ENCODE peak calls at places on chromosomes 3 and 15, in four cellular contexts. One of them, this sample, is unnamed.

GRCh38 chr3:9179826-9180763 is 69.4 kb downstream of the SRGAP3 start:
- DNase-seq in suprapubic skin: no peak
- DNase-seq in endodermal cell: no peak
- DNase-seq in GM23338: no peak
- DNase-seq in this sample: no peak

GRCh38 chr3:197589545-197589944 is 33.8 kb upstream of the BDH1 start:
- DNase-seq in endodermal cell: no peak
- DNase-seq in GM23338: no peak
- DNase-seq in suprapubic skin: no peak
- DNase-seq in this sample: no peak

GRCh38 chr3:42600958-42601675 is 631 bp downstream of the NKTR start:
- DNase-seq in GM23338: peak
- DNase-seq in suprapubic skin: peak
- DNase-seq in endodermal cell: peak
- DNase-seq in this sample: no peak

GRCh38 chr15:38660726-38661125 is 96.1 kb upstream of the RASGRP1 start:
- DNase-seq in suprapubic skin: no peak
- DNase-seq in endodermal cell: no peak
- DNase-seq in GM23338: no peak
- DNase-seq in this sample: no peak

GRCh38 chr3:158709666-158710083 is 22.6 kb downstream of the RARRES1 start:
- DNase-seq in endodermal cell: no peak
- DNase-seq in GM23338: no peak
- DNase-seq in suprapubic skin: no peak
- DNase-seq in this sample: no peak

GRCh38 chr3:24529210-24529609 is 34.6 kb upstream of the THRB start:
- DNase-seq in endodermal cell: no peak
- DNase-seq in GM23338: no peak
- DNase-seq in suprapubic skin: no peak
- DNase-seq in this sample: no peak

GRCh38 chr15:67839929-67840746 is at the start of gene RNU6-1:
- DNase-seq in GM23338: peak
- DNase-seq in suprapubic skin: peak
- DNase-seq in endodermal cell: peak
- DNase-seq in this sample: peak

GRCh38 chr15:80982205-80982604 is 7.4 kb downstream of the MESD start:
- DNase-seq in suprapubic skin: no peak
- DNase-seq in endodermal cell: no peak
- DNase-seq in GM23338: peak
- DNase-seq in this sample: no peak

GRCh38 chr3:141575879-141576743 is 89.3 kb downstream of the RASA2 start:
- DNase-seq in GM23338: peak
- DNase-seq in suprapubic skin: no peak
- DNase-seq in endodermal cell: no peak
- DNase-seq in this sample: no peak

GRCh38 chr3:136787226-136787793 is 31.6 kb upstream of the SLC35G2 start:
- DNase-seq in suprapubic skin: no peak
- DNase-seq in GM23338: no peak
- DNase-seq in endodermal cell: no peak
- DNase-seq in this sample: no peak

GRCh38 chr15:86555939-86556725 is 476.5 kb downstream of the AGBL1 start:
- DNase-seq in suprapubic skin: no peak
- DNase-seq in endodermal cell: no peak
- DNase-seq in GM23338: no peak
- DNase-seq in this sample: no peak

GRCh38 chr3:18988619-18989229 is 159.6 kb upstream of the KCNH8 start:
- DNase-seq in GM23338: peak
- DNase-seq in suprapubic skin: no peak
- DNase-seq in endodermal cell: no peak
- DNase-seq in this sample: no peak

DNA sequence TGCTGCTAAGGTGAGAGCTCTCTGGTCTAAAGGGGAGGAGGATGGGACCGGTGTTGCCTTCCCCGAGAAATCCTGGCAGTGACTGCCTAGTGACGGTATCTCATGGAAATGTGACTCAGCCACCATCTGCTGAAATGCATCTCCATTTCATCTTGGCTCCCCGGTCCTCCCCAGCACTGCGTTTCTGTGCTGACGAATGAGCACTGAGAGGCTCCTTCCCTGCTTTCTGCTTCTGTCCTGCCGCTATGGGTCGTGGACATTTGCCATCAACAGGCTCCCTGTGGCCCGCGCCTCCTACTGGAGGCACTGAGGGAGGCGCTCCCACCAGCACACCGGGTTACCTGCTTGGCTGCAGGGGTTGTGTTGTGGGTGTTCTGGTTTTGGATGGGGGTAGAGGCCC is 13.5 kb upstream of the SEC13 start:
- DNase-seq in endodermal cell: peak
- DNase-seq in suprapubic skin: no peak
- DNase-seq in GM23338: peak
- DNase-seq in this sample: no peak
- TF ChIP-seq CTCF in endodermal cell: peak
- TF ChIP-seq CTCF in suprapubic skin: no peak
- TF ChIP-seq CTCF in GM23338: peak
- TF ChIP-seq CTCF in this sample: peak

DNA sequence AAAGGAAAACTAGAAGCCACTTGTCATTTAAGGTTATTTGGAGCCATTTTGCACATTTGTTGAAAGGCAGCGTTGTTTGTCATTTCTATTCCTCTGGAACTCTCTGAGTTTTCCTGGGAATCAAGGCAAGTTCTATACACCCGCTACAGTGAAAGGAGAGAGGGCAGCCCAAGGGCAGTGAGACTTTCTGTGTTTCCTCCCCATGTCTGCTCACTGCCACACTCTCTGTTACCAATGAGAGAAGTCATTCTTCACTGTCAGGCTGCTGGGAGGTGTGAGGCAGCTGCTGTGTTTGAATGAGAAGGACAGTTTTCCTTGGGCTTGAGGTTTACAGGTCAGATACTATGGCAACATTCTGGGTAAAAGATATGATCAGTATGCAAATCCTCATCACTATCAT is 36.0 kb downstream of the ATP13A5 start:
- DNase-seq in GM23338: no peak
- DNase-seq in suprapubic skin: no peak
- DNase-seq in endodermal cell: no peak
- DNase-seq in this sample: peak
- TF ChIP-seq CTCF in GM23338: no peak
- TF ChIP-seq CTCF in suprapubic skin: no peak
- TF ChIP-seq CTCF in endodermal cell: no peak
- TF ChIP-seq CTCF in this sample: no peak

GRCh38 chr15:40766906-40767837 is 2.6 kb upstream of the C15orf62 start:
- DNase-seq in GM23338: peak
- DNase-seq in endodermal cell: peak
- DNase-seq in suprapubic skin: no peak
- DNase-seq in this sample: no peak

GRCh38 chr15:40767838-40768491 is 1.8 kb upstream of the C15orf62 start:
- DNase-seq in endodermal cell: no peak
- DNase-seq in suprapubic skin: no peak
- DNase-seq in GM23338: no peak
- DNase-seq in this sample: no peak

GRCh38 chr15:40769310-40770146 is at the start of gene C15orf62:
- DNase-seq in suprapubic skin: no peak
- DNase-seq in GM23338: no peak
- DNase-seq in endodermal cell: no peak
- DNase-seq in this sample: no peak

GRCh38 chr15:40770147-40770721 is 454 bp downstream of the C15orf62 start:
- DNase-seq in GM23338: no peak
- DNase-seq in suprapubic skin: no peak
- DNase-seq in endodermal cell: no peak
- DNase-seq in this sample: no peak

DNA sequence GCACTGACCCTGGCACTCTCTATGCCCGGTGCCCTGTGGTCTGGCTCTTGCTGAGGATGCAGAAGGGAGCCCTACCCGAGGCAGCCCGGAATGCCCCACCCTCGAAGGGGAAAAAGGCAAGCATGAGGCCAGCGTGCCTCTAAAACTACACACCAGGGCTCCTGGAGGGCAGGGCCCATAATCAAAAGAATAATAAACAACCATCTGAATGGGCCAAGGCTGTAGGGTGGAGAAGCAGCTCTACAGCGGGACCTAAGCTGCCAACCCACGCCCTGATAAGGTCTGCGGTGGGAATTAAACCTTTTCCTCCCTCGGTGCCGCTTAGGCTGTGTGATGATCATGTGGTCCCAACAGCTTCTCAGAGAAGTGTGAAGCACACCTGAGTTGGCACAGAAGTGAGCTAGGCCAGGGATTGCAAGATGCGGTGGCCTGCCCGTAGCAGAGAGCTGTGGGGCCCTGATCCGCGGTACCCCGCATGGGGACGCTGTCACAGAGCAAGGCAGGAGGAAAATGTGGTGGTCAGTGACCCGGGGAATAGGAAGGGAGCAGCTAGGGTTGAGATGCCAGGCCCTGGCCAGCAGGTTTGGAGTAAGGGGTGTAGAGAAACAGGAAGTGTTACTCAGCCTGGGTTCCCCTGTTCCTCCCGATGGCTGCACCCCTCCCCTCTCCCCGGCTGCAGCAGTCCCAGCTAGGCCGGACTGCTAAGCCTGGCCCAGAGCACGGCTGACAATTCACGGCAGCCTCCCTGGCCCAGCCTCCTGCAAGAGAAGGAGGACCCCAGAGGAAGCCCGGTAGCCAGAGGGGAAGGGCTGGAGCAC is 1.1 kb upstream of the C15orf62 start:
- DNase-seq in GM23338: no peak
- DNase-seq in endodermal cell: no peak
- DNase-seq in suprapubic skin: no peak
- DNase-seq in this sample: no peak
- TF ChIP-seq CTCF in GM23338: no peak
- TF ChIP-seq CTCF in endodermal cell: no peak
- TF ChIP-seq CTCF in suprapubic skin: no peak
- TF ChIP-seq CTCF in this sample: no peak

DNA sequence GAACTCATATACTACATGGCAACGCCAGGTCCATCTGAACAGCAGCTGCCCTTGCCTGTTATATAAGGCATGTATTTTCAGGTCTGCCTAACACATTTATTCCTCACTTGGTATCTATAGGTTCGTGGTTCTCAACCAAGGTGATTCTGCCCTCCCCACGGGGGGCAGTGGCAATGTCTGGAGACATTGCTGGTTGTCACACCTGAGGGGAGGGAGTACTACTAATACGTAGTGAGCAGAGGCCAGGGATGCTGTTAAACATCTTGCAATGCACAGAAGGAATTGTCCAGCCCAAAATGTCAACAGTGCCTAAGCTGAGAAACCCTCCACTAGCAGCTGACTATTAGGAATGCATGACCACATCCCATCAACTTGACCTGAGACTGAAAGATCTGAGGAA is 32.6 kb downstream of the ADAMTS9 start:
- DNase-seq in endodermal cell: peak
- DNase-seq in GM23338: no peak
- DNase-seq in suprapubic skin: no peak
- DNase-seq in this sample: no peak
- TF ChIP-seq CTCF in endodermal cell: no peak
- TF ChIP-seq CTCF in GM23338: no peak
- TF ChIP-seq CTCF in suprapubic skin: no peak
- TF ChIP-seq CTCF in this sample: no peak

GRCh38 chr15:34876640-34877039 is 81.3 kb upstream of the ACTC1 start:
- DNase-seq in suprapubic skin: no peak
- DNase-seq in GM23338: no peak
- DNase-seq in endodermal cell: no peak
- DNase-seq in this sample: no peak
- TF ChIP-seq CTCF in suprapubic skin: no peak
- TF ChIP-seq CTCF in GM23338: no peak
- TF ChIP-seq CTCF in endodermal cell: no peak
- TF ChIP-seq CTCF in this sample: no peak

GRCh38 chr3:188052966-188053340 is 101.0 kb upstream of the LPP start:
- DNase-seq in GM23338: no peak
- DNase-seq in endodermal cell: no peak
- DNase-seq in suprapubic skin: no peak
- DNase-seq in this sample: no peak
- TF ChIP-seq CTCF in GM23338: no peak
- TF ChIP-seq CTCF in endodermal cell: no peak
- TF ChIP-seq CTCF in suprapubic skin: no peak
- TF ChIP-seq CTCF in this sample: no peak

GRCh38 chr3:194373028-194373427 is 3.5 kb upstream of the LRRC15 start:
- DNase-seq in GM23338: no peak
- DNase-seq in suprapubic skin: no peak
- DNase-seq in endodermal cell: no peak
- DNase-seq in this sample: no peak

GRCh38 chr3:194368918-194369317 is 625 bp downstream of the LRRC15 start:
- DNase-seq in GM23338: no peak
- DNase-seq in endodermal cell: no peak
- DNase-seq in suprapubic skin: no peak
- DNase-seq in this sample: no peak

GRCh38 chr3:194369522-194370279 is at the start of gene LRRC15:
- DNase-seq in GM23338: peak
- DNase-seq in suprapubic skin: no peak
- DNase-seq in endodermal cell: peak
- DNase-seq in this sample: no peak

GRCh38 chr3:194367992-194368841 is 1.3 kb downstream of the LRRC15 start:
- DNase-seq in GM23338: no peak
- DNase-seq in endodermal cell: no peak
- DNase-seq in suprapubic skin: no peak
- DNase-seq in this sample: no peak

DNA sequence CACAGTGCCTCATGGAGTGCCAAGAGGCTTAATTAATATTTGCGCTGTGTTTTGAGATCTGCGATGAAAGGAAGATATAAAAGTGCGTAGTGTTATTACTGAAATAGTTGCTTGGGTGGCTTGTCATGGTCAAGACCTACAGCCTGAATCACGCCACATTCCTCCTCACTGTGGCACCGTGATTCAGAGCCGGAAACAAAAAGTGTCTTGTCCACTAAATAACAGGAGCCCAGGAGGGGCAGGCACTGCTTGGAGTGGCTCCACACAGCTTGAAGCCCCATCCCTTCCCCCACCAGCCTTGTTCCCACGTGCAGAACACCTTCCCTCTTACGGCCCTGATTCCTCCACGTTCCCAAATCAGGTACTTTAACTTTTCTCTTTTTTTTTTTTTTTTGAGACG is 1.2 kb upstream of the LRRC15 start:
- DNase-seq in GM23338: no peak
- DNase-seq in endodermal cell: peak
- DNase-seq in suprapubic skin: no peak
- DNase-seq in this sample: no peak
- TF ChIP-seq CTCF in GM23338: no peak
- TF ChIP-seq CTCF in endodermal cell: no peak
- TF ChIP-seq CTCF in suprapubic skin: no peak
- TF ChIP-seq CTCF in this sample: no peak

GRCh38 chr15:99366013-99366412 is 114.7 kb downstream of the LRRC28 start:
- DNase-seq in GM23338: no peak
- DNase-seq in endodermal cell: no peak
- DNase-seq in suprapubic skin: no peak
- DNase-seq in this sample: no peak

GRCh38 chr15:99365232-99365631 is 114.0 kb downstream of the LRRC28 start:
- DNase-seq in suprapubic skin: no peak
- DNase-seq in GM23338: no peak
- DNase-seq in endodermal cell: no peak
- DNase-seq in this sample: no peak

GRCh38 chr15:99359760-99360159 is 108.5 kb downstream of the LRRC28 start:
- DNase-seq in suprapubic skin: no peak
- DNase-seq in GM23338: no peak
- DNase-seq in endodermal cell: no peak
- DNase-seq in this sample: no peak

GRCh38 chr15:99361541-99362185 is 110.4 kb downstream of the LRRC28 start:
- DNase-seq in suprapubic skin: no peak
- DNase-seq in endodermal cell: no peak
- DNase-seq in GM23338: peak
- DNase-seq in this sample: no peak
- TF ChIP-seq CTCF in suprapubic skin: no peak
- TF ChIP-seq CTCF in endodermal cell: peak
- TF ChIP-seq CTCF in GM23338: peak
- TF ChIP-seq CTCF in this sample: peak

This sample was measured in neural crest cell.